ENCODE peak calls at places on chromosomes 4 and X, in seven cellular contexts. L is iris pigment epithelial cell, D is T-helper 1 cell, Q is NCI-H1092, J is cardiac muscle cell, K is tibial artery, U is ascending aorta. Y is an unnamed sample.
A peak's percentile ranks its signal among the peaks of the same experiment; 100 is the strongest.

GRCh38 chr4:108651068-108651794 is 832 bp downstream of the OSTC start:
- DNase-seq in D (no peak), J (peak; percentile 22), K (no peak), L (peak; percentile 79), U (no peak), Q (no peak), Y (no peak)

GRCh38 chr4:88605744-88606143 is 13.5 kb downstream of the HERC3 start:
- DNase-seq in Q (no peak), D (no peak), L (no peak), J (no peak), U (no peak), K (no peak), Y (no peak)

GRCh38 chrX:16699389-16699788 is 13.1 kb downstream of the CTPS2 start:
- DNase-seq in U (no peak), J (no peak), D (no peak), Q (no peak), K (no peak), L (no peak), Y (no peak)

GRCh38 chrX:118780915-118781314 is 42.7 kb upstream of the ZCCHC12 start:
- DNase-seq in D (no peak), K (no peak), U (no peak), Q (no peak), L (peak; percentile 11), J (no peak), Y (peak; percentile 33)

GRCh38 chr4:48490012-48490679 is at the start of gene ZAR1:
- DNase-seq in J (peak; percentile 18), D (no peak), K (no peak), U (no peak), L (no peak), Q (no peak), Y (no peak)

GRCh38 chr4:13173974-13174373 is 310.2 kb downstream of the RAB28 start:
- DNase-seq in D (no peak), K (peak; percentile 82), U (no peak), Q (no peak), J (no peak), L (no peak), Y (peak; percentile 80)

GRCh38 chr4:40086421-40086820 is 29.8 kb downstream of the N4BP2 start:
- DNase-seq in U (no peak), K (no peak), J (no peak), Q (no peak), D (no peak), L (no peak), Y (no peak)

GRCh38 chr4:158817562-158818370 is 48.9 kb downstream of the FNIP2 start:
- DNase-seq in D (no peak), U (no peak), Q (no peak), K (no peak), J (no peak), L (peak; percentile 40), Y (no peak)

GRCh38 chrX:43589735-43590515 is 66.2 kb upstream of the MAOA start:
- DNase-seq in L (peak; percentile 66), J (no peak), K (no peak), D (no peak), U (no peak), Q (no peak), Y (no peak)

GRCh38 chrX:96987228-96987627 is 103.5 kb downstream of the RPA4 start:
- DNase-seq in U (no peak), K (no peak), L (peak; percentile 70), D (no peak), Q (no peak), J (no peak), Y (no peak)

GRCh38 chr4:38015886-38016515 is 55.8 kb downstream of the PTTG2 start:
- DNase-seq in L (no peak), K (no peak), Q (no peak), U (no peak), D (no peak), J (no peak), Y (no peak)

GRCh38 chr4:150348079-150348478 is 233.9 kb upstream of the MAB21L2 start:
- DNase-seq in L (peak; percentile 66), K (no peak), U (no peak), J (no peak), D (no peak), Q (no peak), Y (no peak)

GRCh38 chr4:183014361-183015084 is 84.5 kb upstream of the WWC2 start:
- DNase-seq in Q (no peak), D (no peak), L (no peak), J (peak; percentile 8), U (no peak), K (no peak), Y (no peak)

GRCh38 chrX:7926501-7926900 is 712 bp downstream of the PNPLA4 start:
- DNase-seq in D (no peak), U (no peak), J (no peak), K (no peak), Q (no peak), L (peak; percentile 11), Y (no peak)

GRCh38 chr4:118942465-118942864 is 53.8 kb downstream of the SYNPO2 start:
- DNase-seq in D (no peak), K (no peak), J (no peak), U (no peak), L (no peak), Q (peak; percentile 7), Y (no peak)

GRCh38 chr4:86720508-86721068 is 126.5 kb downstream of the PTPN13 start:
- DNase-seq in U (no peak), Q (no peak), D (no peak), L (peak; percentile 52), J (no peak), K (no peak), Y (no peak)

GRCh38 chr4:186719925-186720694 is 3.5 kb downstream of the FAT1 start:
- DNase-seq in L (peak; percentile 67), Q (no peak), D (no peak), J (peak; percentile 45), U (no peak), K (no peak), Y (no peak)

GRCh38 chrX:41022579-41022978 is 62.7 kb upstream of the USP9X start:
- DNase-seq in D (no peak), J (no peak), L (peak; percentile 59), K (no peak), U (no peak), Q (no peak), Y (no peak)

GRCh38 chrX:40127052-40127451 is 29.3 kb upstream of the BCOR start:
- DNase-seq in U (no peak), J (no peak), D (no peak), L (no peak), Q (no peak), K (no peak), Y (no peak)

GRCh38 chr4:2881431-2881830 is 37.8 kb downstream of the ADD1 start:
- DNase-seq in J (no peak), U (no peak), L (no peak), D (no peak), K (no peak), Q (no peak), Y (no peak)

GRCh38 chr4:176436500-176436973 is 116.8 kb downstream of the SPCS3 start:
- DNase-seq in U (no peak), D (no peak), J (no peak), Q (no peak), L (peak; percentile 81), K (no peak), Y (no peak)